ENCODE peak calls at places on chromosomes 3 and 15, in eight cellular contexts. O is IMR-90, X is esophagus muscularis mucosa, H is sigmoid colon, A is A549, E is breast epithelium, V is heart left ventricle, G is body of pancreas. P is an unnamed sample. For H3K9me3, the result is how much of the 10 kb centered on the place peaks cover.

GRCh38 chr15:26260517-26261133 is 397.5 kb upstream of the ATP10A start:
- DNase-seq in O (peak), X (no peak), H (no peak), A (peak), E (no peak), V (no peak), G (peak), P (peak)

GRCh38 chr3:87198774-87199173 is 28.3 kb upstream of the CHMP2B start:
- DNase-seq in O (no peak), X (no peak), H (no peak), A (no peak), E (no peak), V (no peak), G (no peak), P (no peak)

GRCh38 chr3:42802876-42803799 is 1.2 kb downstream of the HIGD1A start:
- DNase-seq in O (peak), X (no peak), H (no peak), A (no peak), E (no peak), V (no peak), G (no peak), P (no peak)

GRCh38 chr3:130644600-130645232 is 101.9 kb downstream of the PIK3R4 start:
- DNase-seq in O (no peak), X (peak), H (no peak), A (no peak), E (no peak), V (no peak), G (no peak), P (no peak)

GRCh38 chr15:65917936-65918335 is 48.6 kb downstream of the RAB11A start:
- DNase-seq in O (no peak), X (no peak), H (no peak), A (no peak), E (no peak), V (no peak), G (no peak), P (no peak)

GRCh38 chr3:79606414-79606813 is 161.4 kb downstream of the ROBO1 start:
- DNase-seq in O (no peak), X (no peak), H (no peak), A (no peak), E (no peak), V (no peak), G (no peak), P (no peak)

GRCh38 chr3:150922611-150923010 is 17.4 kb upstream of the MINDY4B start:
- DNase-seq in O (no peak), X (no peak), H (no peak), A (peak), E (no peak), V (no peak), G (no peak), P (no peak)

GRCh38 chr15:67512933-67513714 is 7.8 kb upstream of the C15orf61 start:
- DNase-seq in O (no peak), X (no peak), H (no peak), A (no peak), E (no peak), V (no peak), G (no peak), P (no peak)

GRCh38 chr3:140469491-140469890 is 208.4 kb upstream of the TRIM42 start:
- DNase-seq in O (no peak), X (no peak), H (no peak), A (no peak), E (no peak), V (no peak), G (no peak), P (no peak)

GRCh38 chr15:59688383-59688887 is 685 bp downstream of the BNIP2 start:
- DNase-seq in O (peak), X (no peak), H (peak), A (peak), E (no peak), V (no peak), G (no peak), P (peak)

GRCh38 chr3:7382293-7383033 is 521.5 kb downstream of the GRM7 start:
- DNase-seq in O (no peak), X (no peak), H (no peak), A (peak), E (no peak), V (no peak), G (peak), P (no peak)

GRCh38 chr3:115233021-115233420 is 85.9 kb upstream of the ZBTB20 start:
- DNase-seq in O (peak), X (no peak), H (no peak), A (no peak), E (no peak), V (no peak), G (no peak), P (no peak)

GRCh38 chr3:139016430-139017048 is 4.2 kb downstream of the PRR23B start:
- DNase-seq in O (no peak), X (no peak), H (no peak), A (no peak), E (no peak), V (no peak), G (no peak), P (no peak)

GRCh38 chr15:64249842-64250575 is 87.2 kb upstream of the PPIB start:
- DNase-seq in O (peak), X (no peak), H (no peak), A (no peak), E (no peak), V (no peak), G (no peak), P (no peak)

GRCh38 chr15:37016287-37016686 is 84.1 kb downstream of the MEIS2 start:
- DNase-seq in O (peak), X (no peak), H (peak), A (no peak), E (no peak), V (no peak), G (peak), P (no peak)

GRCh38 chr3:197154-197855 is 742 bp downstream of the CHL1 start:
- DNase-seq in O (no peak), X (no peak), H (peak), A (no peak), E (peak), V (peak), G (no peak), P (no peak)

GRCh38 chr3:194404365-194405140 is 5.5 kb upstream of the GP5 start:
- DNase-seq in O (peak), X (no peak), H (no peak), A (peak), E (no peak), V (no peak), G (peak), P (peak)

GRCh38 chr15:66843581-66843980 is 141.5 kb downstream of the SMAD6 start:
- DNase-seq in O (no peak), X (no peak), H (no peak), A (no peak), E (no peak), V (no peak), G (no peak), P (no peak)

GRCh38 chr15:44532689-44533088 is 4.3 kb upstream of the EIF3J start:
- DNase-seq in O (no peak), X (no peak), H (no peak), A (peak), E (no peak), V (no peak), G (no peak), P (no peak)

GRCh38 chr15:74955796-74956647 is 550 bp downstream of the RPP25 start:
- DNase-seq in O (peak), X (peak), H (peak), A (peak), E (peak), V (peak), G (peak), P (peak)

GRCh38 chr3:48130321-48130881 is 57.8 kb downstream of the CDC25A start:
- DNase-seq in O (peak), X (no peak), H (peak), A (no peak), E (no peak), V (peak), G (peak), P (peak)

GRCh38 chr15:77650285-77650684 is 17.6 kb upstream of the LINGO1 start:
- DNase-seq in O (no peak), X (no peak), H (no peak), A (peak), E (no peak), V (peak), G (no peak), P (no peak)

GRCh38 chr15:91329914-91330313 is 229.9 kb downstream of the SV2B start:
- DNase-seq in O (no peak), X (no peak), H (no peak), A (no peak), E (no peak), V (no peak), G (no peak), P (no peak)

GRCh38 chr3:12764171-12764776 is 5.2 kb upstream of the TMEM40 start:
- DNase-seq in O (no peak), X (no peak), H (no peak), A (no peak), E (no peak), V (no peak), G (no peak), P (no peak)

GRCh38 chr3:135736740-135737139 is 228.8 kb upstream of the PPP2R3A start:
- DNase-seq in O (peak), X (no peak), H (no peak), A (peak), E (no peak), V (no peak), G (no peak), P (no peak)

GRCh38 chr3:43870110-43870509 is 179.4 kb downstream of the ABHD5 start:
- DNase-seq in O (peak), X (peak), H (no peak), A (peak), E (no peak), V (no peak), G (peak), P (peak)

GRCh38 chr3:123021986-123022510 is 5.5 kb downstream of the SEMA5B start:
- DNase-seq in O (no peak), X (no peak), H (no peak), A (no peak), E (no peak), V (no peak), G (no peak), P (no peak)

GRCh38 chr3:105006164-105006563 is 360.5 kb upstream of the ALCAM start:
- DNase-seq in O (no peak), X (no peak), H (no peak), A (no peak), E (no peak), V (no peak), G (no peak), P (no peak)

GRCh38 chr15:28274635-28275034 is 47.3 kb downstream of the HERC2 start:
- DNase-seq in O (no peak), X (peak), H (no peak), A (no peak), E (no peak), V (no peak), G (no peak), P (no peak)

GRCh38 chr15:40796041-40796440 is 10.8 kb upstream of the ZFYVE19 start:
- DNase-seq in O (no peak), X (no peak), H (no peak), A (peak), E (no peak), V (no peak), G (no peak), P (no peak)

GRCh38 chr3:188217681-188218080 is 63.7 kb downstream of the LPP start:
- DNase-seq in O (no peak), X (no peak), H (no peak), A (no peak), E (no peak), V (no peak), G (no peak), P (no peak)

GRCh38 chr15:48358681-48359152 is 27.5 kb downstream of the DUT start:
- DNase-seq in O (peak), X (no peak), H (no peak), A (no peak), E (no peak), V (no peak), G (no peak), P (no peak)

DNA sequence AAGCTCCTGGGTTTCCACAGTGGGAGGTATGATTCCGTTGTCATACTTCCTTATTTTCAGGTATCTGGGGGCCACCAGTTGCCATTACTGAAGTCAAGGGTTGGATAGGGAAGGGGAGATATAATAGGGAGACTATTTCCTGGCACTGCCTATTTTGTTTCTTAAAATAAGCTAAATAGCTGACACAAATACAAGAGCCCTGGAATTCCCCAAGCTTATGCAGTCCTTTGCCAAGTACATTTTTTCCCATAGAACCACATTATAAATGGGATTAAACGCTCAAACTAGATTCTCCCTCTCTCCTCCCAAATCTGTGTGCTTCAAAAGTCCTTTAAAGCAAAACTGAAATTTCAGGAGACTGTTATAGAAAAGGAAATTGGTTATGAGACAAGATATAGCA is 68.7 kb downstream of the AP4E1 start:
- DNase-seq in O (peak), X (no peak), H (no peak), A (no peak), E (no peak), V (no peak), G (no peak), P (no peak)
- H3K9me3 ChIP-seq in O (under half), X (under half), H (under half), A (under half), E (under half), V (under half), G (under half), P (under half)

GRCh38 chr15:70892002-70892911 is at the start of the genes LRRC49 and THAP10:
- DNase-seq in O (peak), X (peak), H (peak), A (peak), E (peak), V (peak), G (peak), P (peak)
- TF ChIP-seq POLR2A in O (peak), X (no peak), H (no peak), A (peak), E (peak), V (no peak), G (peak), P (peak)

DNA sequence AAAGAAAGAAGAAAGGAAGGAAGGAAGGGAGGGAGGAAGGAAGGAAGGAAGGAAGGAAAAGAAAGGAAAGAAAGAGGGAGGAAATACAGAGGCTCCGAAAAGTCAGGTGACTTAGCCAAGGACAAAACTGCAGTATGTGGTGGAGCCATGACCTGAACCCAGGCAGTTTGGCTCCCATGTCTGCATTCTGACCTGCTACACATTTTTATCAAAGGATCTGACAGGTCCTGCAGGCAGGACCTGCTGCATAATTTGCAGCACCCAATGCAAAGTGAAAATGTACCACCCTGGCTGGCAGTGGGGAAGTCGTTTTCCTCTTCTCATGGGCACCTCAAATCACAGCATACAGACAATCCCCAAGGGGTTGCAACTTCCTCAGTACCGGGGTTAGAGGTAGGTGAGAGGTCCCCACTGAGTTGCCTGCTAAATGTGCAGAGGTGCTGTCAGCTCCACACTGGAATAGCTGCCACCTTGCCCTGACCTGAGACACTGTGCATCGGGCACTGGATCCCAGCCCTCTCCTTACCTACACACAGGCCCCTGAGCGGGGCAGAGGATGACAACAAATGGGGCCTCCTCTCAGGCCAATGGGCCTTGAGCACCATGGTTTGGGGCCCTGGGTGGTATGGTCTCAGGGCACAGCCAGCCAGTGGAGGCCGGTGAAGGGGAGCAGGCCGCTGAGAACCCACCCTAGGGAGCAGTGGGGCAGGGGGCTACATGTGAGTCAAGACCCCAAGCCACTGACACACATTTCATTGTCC is 175.1 kb downstream of the SHQ1 start:
- DNase-seq in O (no peak), X (no peak), H (no peak), A (no peak), E (no peak), V (no peak), G (no peak), P (no peak)
- H3K9me3 ChIP-seq in O (under half), X (under half), H (under half), A (under half), E (under half), V (under half), G (under half), P (under half)

GRCh38 chr3:143119009-143119914 is at the start of gene CHST2:
- DNase-seq in O (peak), X (peak), H (peak), A (peak), E (no peak), V (peak), G (peak), P (peak)
- TF ChIP-seq POLR2A in O (no peak), X (no peak), H (no peak), A (no peak), E (no peak), V (peak), G (no peak), P (peak)

GRCh38 chr15:56228854-56229253 is 14.8 kb downstream of the RFX7 start:
- DNase-seq in O (no peak), X (no peak), H (no peak), A (no peak), E (no peak), V (no peak), G (no peak), P (no peak)
- H3K9me3 ChIP-seq in O (under half), X (under half), H (under half), A (half or more), E (under half), V (under half), G (under half), P (under half)

P was measured in thyroid gland.